ENCODE peak calls at places on chromosomes 6 and 20, in nine cellular contexts. H is tibial artery, A is heart left ventricle, M is A549, Q is left ventricle myocardium inferior, C is breast epithelium, T is pancreas, B is fibroblast of mammary gland, S is IMR-90. X is an unnamed sample.

GRCh38 chr6:170253910-170254269 is 37.0 kb downstream of the DLL1 start:
- DNase-seq in T (no peak), Q (no peak), S (no peak), H (no peak), A (peak; percentile 8), C (no peak), B (no peak), M (no peak), X (no peak)

GRCh38 chr6:20154778-20155177 is 57.5 kb downstream of the MBOAT1 start:
- DNase-seq in B (no peak), Q (no peak), T (no peak), C (no peak), A (no peak), S (no peak), H (no peak), M (no peak), X (no peak)

GRCh38 chr20:48352628-48353027 is 475.2 kb downstream of the PREX1 start:
- DNase-seq in S (no peak), B (no peak), H (no peak), T (no peak), M (no peak), A (no peak), Q (no peak), C (no peak), X (no peak)

GRCh38 chr6:157860505-157860991 is 37.5 kb downstream of the SNX9 start:
- DNase-seq in S (peak; percentile 55), H (no peak), A (no peak), M (no peak), C (no peak), Q (no peak), T (no peak), B (no peak), X (no peak)

GRCh38 chr6:13678255-13678983 is 33.2 kb downstream of the RANBP9 start:
- DNase-seq in Q (no peak), S (no peak), B (no peak), C (no peak), A (no peak), H (no peak), T (no peak), M (no peak), X (no peak)

GRCh38 chr20:51059862-51060261 is 37.0 kb upstream of the KCNG1 start:
- DNase-seq in S (peak; percentile 20), C (no peak), H (no peak), T (no peak), A (no peak), B (peak; percentile 24), M (no peak), Q (no peak), X (peak; percentile 16)

GRCh38 chr6:138869343-138869742 is 73.5 kb downstream of the ECT2L start:
- DNase-seq in S (no peak), A (peak; percentile 76), T (no peak), Q (peak; percentile 53), C (no peak), M (no peak), B (peak; percentile 5), H (no peak), X (peak; percentile 63)

GRCh38 chr6:111087871-111088667 is 766 bp downstream of the SLC16A10 start:
- DNase-seq in S (no peak), A (no peak), T (peak; percentile 68), B (no peak), C (no peak), H (no peak), M (no peak), Q (peak; percentile 19), X (no peak)

GRCh38 chr6:162736933-162737332 is 9.2 kb downstream of the PACRG start:
- DNase-seq in B (no peak), M (no peak), T (no peak), H (no peak), Q (no peak), S (no peak), C (no peak), A (no peak), X (no peak)

GRCh38 chr6:14317616-14318015 is 200.0 kb downstream of the CD83 start:
- DNase-seq in Q (no peak), S (no peak), H (no peak), C (no peak), B (no peak), T (no peak), M (no peak), A (no peak), X (no peak)

GRCh38 chr20:45752747-45753146 is 30.6 kb downstream of the SPINT4 start:
- DNase-seq in T (no peak), A (no peak), B (peak; percentile 64), M (no peak), H (no peak), Q (no peak), S (peak; percentile 6), C (no peak), X (no peak)

GRCh38 chr6:53065266-53066058 is at the start of gene FBXO9:
- DNase-seq in S (no peak), T (peak; percentile 89), H (peak; percentile 85), C (peak; percentile 35), A (peak; percentile 84), M (peak; percentile 58), B (no peak), Q (peak; percentile 72), X (no peak)

GRCh38 chr6:111683126-111683525 is 77.4 kb upstream of the TRAF3IP2 start:
- DNase-seq in Q (no peak), T (no peak), S (no peak), A (no peak), C (no peak), M (no peak), B (peak; percentile 37), H (no peak), X (peak; percentile 59)

GRCh38 chr6:147117580-147117979 is 86.6 kb upstream of the STXBP5 start:
- DNase-seq in M (no peak), C (no peak), T (no peak), H (no peak), Q (no peak), B (peak; percentile 62), S (peak; percentile 49), A (no peak), X (peak; percentile 66)

GRCh38 chr6:116971959-116972358 is 94.9 kb downstream of the RFX6 start:
- DNase-seq in T (no peak), M (peak; percentile 60), H (no peak), B (peak; percentile 63), Q (no peak), S (peak; percentile 31), C (no peak), A (no peak), X (peak; percentile 48)

GRCh38 chr6:137870744-137871247 is 3.7 kb downstream of the TNFAIP3 start:
- DNase-seq in S (peak; percentile 31), C (no peak), A (no peak), T (no peak), B (no peak), M (no peak), Q (no peak), H (no peak), X (peak; percentile 55)

GRCh38 chr6:49541210-49541724 is 9.2 kb upstream of the C6orf141 start:
- DNase-seq in H (no peak), T (no peak), C (no peak), M (peak; percentile 83), Q (no peak), B (peak; percentile 93), A (no peak), S (peak; percentile 52), X (peak; percentile 94)

GRCh38 chr6:35088281-35089215 is 52.6 kb downstream of the TCP11 start:
- DNase-seq in B (no peak), H (no peak), M (no peak), S (no peak), Q (no peak), C (peak; percentile 66), A (no peak), T (peak; percentile 39), X (no peak)

GRCh38 chr20:5353624-5354496 is 37.1 kb upstream of the PROKR2 start:
- DNase-seq in Q (no peak), A (no peak), S (peak; percentile 44), C (no peak), B (peak; percentile 33), T (no peak), M (peak; percentile 55), H (no peak), X (peak; percentile 31)

GRCh38 chr6:149990109-149990671 is 26.4 kb downstream of the ULBP1 start:
- DNase-seq in H (peak; percentile 62), Q (no peak), A (no peak), C (no peak), M (no peak), T (peak; percentile 55), B (no peak), S (no peak), X (no peak)
- H3K4me3 ChIP-seq in H (no peak overlapping the region), Q (peak overlapping the region; percentile 51), A (peak overlapping the region; percentile 32), C (peak overlapping the region; percentile 15), M (peak overlapping the region; percentile 45), T (no peak overlapping the region), B (no peak overlapping the region), S (no peak overlapping the region), X (no peak overlapping the region)

GRCh38 chr6:3114377-3114776 is 4.1 kb upstream of the BPHL start:
- DNase-seq in A (no peak), S (no peak), Q (no peak), H (no peak), C (no peak), B (no peak), M (no peak), T (no peak), X (no peak)
- TF ChIP-seq CTCF in A (no peak), S (no peak), Q (no peak), H (no peak), C (no peak), B (no peak), M (no peak), T (no peak), X (no peak)

DNA sequence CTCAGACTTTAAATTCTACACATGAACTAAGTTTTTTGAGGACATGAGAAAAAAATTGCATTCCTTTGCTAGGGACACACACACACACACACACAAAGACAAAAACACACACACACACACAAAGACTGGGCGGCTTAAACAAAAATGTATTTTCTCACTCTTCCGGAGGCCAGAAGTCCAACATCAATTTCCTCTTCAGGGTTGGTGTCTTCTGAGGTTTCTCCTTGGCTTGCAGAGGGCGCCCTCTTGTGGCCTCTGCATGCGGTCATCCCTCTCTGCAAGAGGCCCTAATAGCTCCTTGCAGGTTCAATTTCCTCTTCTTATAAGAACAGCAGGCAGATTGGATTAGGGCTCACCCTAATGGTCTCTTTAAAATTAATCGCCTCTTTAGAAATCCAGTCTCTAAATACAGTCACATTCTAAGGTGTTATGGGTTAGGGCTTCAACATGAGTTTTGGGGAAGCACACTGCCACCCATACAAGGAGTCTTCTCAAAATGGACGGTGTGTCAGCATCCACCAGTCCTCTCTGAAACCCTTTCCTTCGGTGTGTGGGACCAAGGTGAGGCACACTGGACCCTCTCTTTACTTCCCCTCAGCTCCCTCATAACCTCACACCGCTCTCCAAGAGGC is 61.4 kb downstream of the GPR6 start:
- DNase-seq in B (peak; percentile 87), Q (peak; percentile 82), M (peak; percentile 83), S (peak; percentile 87), T (peak; percentile 89), C (peak; percentile 81), H (peak; percentile 88), A (peak; percentile 89), X (peak; percentile 92)
- H3K4me3 ChIP-seq in B (no peak overlapping the region), Q (peak overlapping the region; percentile 53), M (peak overlapping the region; percentile 17), S (peak overlapping the region; percentile 5), T (no peak overlapping the region), C (peak overlapping the region; percentile 37), H (peak overlapping the region; percentile 40), A (peak overlapping the region; percentile 42), X (peak overlapping the region; percentile 46)

DNA sequence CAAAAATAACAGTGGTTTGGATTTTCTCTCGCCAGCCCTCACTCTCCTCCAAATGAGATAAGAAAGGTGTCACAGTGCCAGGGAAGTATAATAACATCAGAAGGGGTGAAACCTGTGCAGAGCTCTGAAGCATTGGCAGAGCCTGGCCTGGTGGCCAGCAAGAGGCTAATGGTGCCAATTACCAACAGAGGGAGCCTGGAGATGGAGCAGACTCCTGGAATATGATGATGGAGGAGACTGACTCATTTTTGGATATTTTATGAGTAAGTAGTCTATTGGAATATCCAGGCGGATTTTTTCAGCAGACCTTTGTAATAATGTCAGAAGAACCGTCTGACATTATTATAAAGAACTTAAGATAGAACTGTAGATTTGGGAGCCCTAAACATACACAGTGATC is 442.6 kb upstream of the MARCKS start:
- DNase-seq in B (peak; percentile 83), Q (no peak), M (peak; percentile 69), T (peak; percentile 46), C (peak; percentile 21), A (peak; percentile 39), H (peak; percentile 72), S (peak; percentile 81), X (peak; percentile 87)
- TF ChIP-seq CTCF in B (peak; percentile 83), Q (peak; percentile 68), M (peak; percentile 46), T (no peak), C (peak; percentile 33), A (peak; percentile 53), H (peak; percentile 75), S (peak; percentile 68), X (peak; percentile 83)

X was measured in fibroblast of the aortic adventitia.